ENCODE peak calls at places on chromosome 3, in ten cellular contexts. C is body of pancreas; Q is suprapubic skin; P is SHP77; N is GM23248; I is right cardiac atrium; K is activated CD4-positive, CD25-positive, alpha-beta regulatory T cell; V is GM12865; E is AG20443; B is NCI-H69. O is an unnamed sample.

GRCh38 chr3:157390713-157391515 is 45.7 kb upstream of the PTX3 start:
- DNase-seq in K (no peak), V (no peak), P (no peak), I (no peak), N (peak), Q (no peak), E (no peak), C (no peak), B (no peak), O (no peak)

GRCh38 chr3:132499071-132499470 is 81.8 kb downstream of the DNAJC13 start:
- DNase-seq in B (no peak), V (no peak), C (no peak), P (no peak), K (no peak), E (no peak), I (no peak), Q (no peak), N (no peak), O (no peak)

GRCh38 chr3:123769360-123769743 is 114.8 kb downstream of the MYLK start:
- DNase-seq in Q (no peak), V (no peak), I (no peak), E (no peak), K (no peak), B (no peak), N (no peak), P (no peak), C (no peak), O (no peak)

GRCh38 chr3:56790016-56790950 is 11.5 kb downstream of the ARHGEF3 start:
- DNase-seq in N (no peak), V (no peak), I (no peak), K (no peak), E (no peak), B (no peak), P (no peak), C (no peak), Q (no peak), O (no peak)

GRCh38 chr3:54891540-54891897 is 36.3 kb downstream of the LRTM1 start:
- DNase-seq in Q (peak), N (peak), V (peak), P (peak), C (peak), B (peak), E (peak), K (no peak), I (peak), O (peak)

GRCh38 chr3:149800693-149801092 is 8.3 kb upstream of the ANKUB1 start:
- DNase-seq in K (no peak), N (no peak), Q (no peak), E (no peak), B (no peak), V (no peak), P (no peak), I (no peak), C (no peak), O (no peak)

GRCh38 chr3:128620268-128620691 is 30.3 kb downstream of the RPN1 start:
- DNase-seq in E (no peak), C (no peak), K (no peak), I (no peak), Q (no peak), B (no peak), P (no peak), V (no peak), N (peak), O (no peak)

GRCh38 chr3:71111784-71112440 is 471.6 kb downstream of the FOXP1 start:
- DNase-seq in P (no peak), I (no peak), Q (no peak), V (no peak), B (no peak), N (peak), K (no peak), C (no peak), E (peak), O (peak)

GRCh38 chr3:159792070-159792469 is 196.6 kb upstream of the IL12A start:
- DNase-seq in C (no peak), N (no peak), V (no peak), I (no peak), E (no peak), Q (no peak), K (no peak), P (no peak), B (no peak), O (no peak)

GRCh38 chr3:149763565-149763964 is 11.3 kb upstream of the COMMD2 start:
- DNase-seq in C (no peak), N (no peak), K (no peak), Q (no peak), I (no peak), E (no peak), P (no peak), V (no peak), B (no peak), O (no peak)

GRCh38 chr3:189630667-189631372 is 369 bp upstream of the TP63 start:
- DNase-seq in V (peak), E (peak), C (no peak), K (no peak), B (no peak), Q (no peak), I (no peak), P (no peak), N (peak), O (peak)

GRCh38 chr3:177127008-177127407 is 70.3 kb downstream of the TBL1XR1 start:
- DNase-seq in Q (no peak), B (no peak), V (no peak), C (no peak), N (no peak), I (no peak), P (no peak), K (no peak), E (no peak), O (no peak)

O was measured in foreskin fibroblast.